ENCODE peak calls at places on chromosomes 6 and 20, in six cellular contexts. G is SW 1271; F is NCI-H2029; C is D341Med; A is NCI-H2081; U is activated T-helper 2 cell treated with anti-CD3 and anti-CD28 coated beads, Interferon-gamma antibody, Interleukin-2, Interleukin-4, amounts not matched to agents 10 μg/mL and 5 μg/mL and 100 μg/mL, durations not matched to agents 14 hours and 24 hours and 36 hours. Z is an unnamed sample.
A peak's percentile ranks its signal among the peaks of the same experiment; 100 is the strongest.

GRCh38 chr6:10369896-10370295 is 45.0 kb downstream of the TFAP2A start:
- DNase-seq in G (no peak), C (no peak), A (no peak), U (no peak), F (no peak), Z (peak; percentile 89)

GRCh38 chr20:54167909-54168872 is 5.6 kb downstream of the CYP24A1 start:
- DNase-seq in F (peak; percentile 19), C (no peak), G (no peak), A (no peak), U (no peak), Z (no peak)

GRCh38 chr6:149318581-149319286 is 1.2 kb downstream of the TAB2 start:
- DNase-seq in A (no peak), U (peak; percentile 45), C (peak; percentile 26), G (no peak), F (no peak), Z (peak; percentile 50)

GRCh38 chr6:65646494-65647035 is 60.5 kb downstream of the EYS start:
- DNase-seq in U (no peak), A (no peak), G (no peak), C (no peak), F (no peak), Z (no peak)

GRCh38 chr6:15316754-15317153 is 70.9 kb downstream of the JARID2 start:
- DNase-seq in U (no peak), C (no peak), G (no peak), A (no peak), F (no peak), Z (no peak)

GRCh38 chr20:33674294-33675126 is at the start of gene NECAB3:
- DNase-seq in F (peak; percentile 75), U (peak; percentile 65), G (peak; percentile 88), A (peak; percentile 79), C (peak; percentile 95), Z (peak; percentile 69)

GRCh38 chr6:13398421-13398994 is 70.2 kb upstream of the TBC1D7 start:
- DNase-seq in C (no peak), F (no peak), G (no peak), U (no peak), A (no peak), Z (no peak)

GRCh38 chr6:163986313-163986712 is 571.8 kb downstream of the QKI start:
- DNase-seq in U (no peak), G (no peak), F (no peak), A (no peak), C (no peak), Z (no peak)

GRCh38 chr20:6711950-6712634 is 55.4 kb upstream of the BMP2 start:
- DNase-seq in G (no peak), U (no peak), C (no peak), F (no peak), A (no peak), Z (no peak)

GRCh38 chr20:33005132-33005566 is 916 bp upstream of the SUN5 start:
- DNase-seq in A (no peak), F (no peak), G (no peak), U (no peak), C (peak; percentile 62), Z (no peak)

GRCh38 chr6:101544286-101544685 is 150.8 kb downstream of the GRIK2 start:
- DNase-seq in A (no peak), F (no peak), G (no peak), U (no peak), C (no peak), Z (no peak)

GRCh38 chr6:147625946-147626345 is 117.5 kb downstream of the SAMD5 start:
- DNase-seq in U (no peak), F (no peak), A (no peak), C (no peak), G (no peak), Z (no peak)

GRCh38 chr6:132354517-132355167 is 46.6 kb downstream of the MOXD1 start:
- DNase-seq in C (no peak), G (no peak), A (no peak), U (no peak), F (no peak), Z (no peak)

GRCh38 chr6:37456816-37457560 is 24.0 kb downstream of the CMTR1 start:
- DNase-seq in G (no peak), U (no peak), C (no peak), F (no peak), A (no peak), Z (no peak)

GRCh38 chr20:64261138-64261537 is 5.6 kb downstream of the PCMTD2 start:
- DNase-seq in G (no peak), F (no peak), C (no peak), U (no peak), A (peak; percentile 68), Z (no peak)

GRCh38 chr6:156771047-156771446 is 6.1 kb upstream of the ARID1B start:
- DNase-seq in U (no peak), G (no peak), C (no peak), F (no peak), A (no peak), Z (no peak)

GRCh38 chr20:46694484-46694883 is 5.2 kb upstream of the TP53RK start:
- DNase-seq in C (no peak), U (no peak), F (peak; percentile 46), A (no peak), G (peak; percentile 32), Z (no peak)

GRCh38 chr6:156933201-156934053 is 156.2 kb downstream of the ARID1B start:
- DNase-seq in U (no peak), C (peak; percentile 66), A (peak; percentile 87), G (no peak), F (peak; percentile 77), Z (no peak)

GRCh38 chr20:540391-541201 is 3.0 kb downstream of the CSNK2A1 start:
- DNase-seq in C (no peak), G (no peak), A (no peak), U (no peak), F (no peak), Z (no peak)

GRCh38 chr20:9353916-9354276 is 160.5 kb upstream of the LAMP5 start:
- DNase-seq in G (no peak), C (no peak), F (no peak), A (no peak), U (no peak), Z (no peak)

GRCh38 chr6:166355552-166355951 is 13.2 kb upstream of the SFT2D1 start:
- DNase-seq in G (no peak), F (no peak), C (no peak), U (no peak), A (no peak), Z (no peak)

GRCh38 chr6:156747715-156748114 is 29.5 kb upstream of the ARID1B start:
- DNase-seq in C (peak; percentile 44), U (no peak), G (no peak), F (no peak), A (no peak), Z (no peak)

GRCh38 chr6:89955364-89955763 is 61.1 kb downstream of the GJA10 start:
- DNase-seq in G (no peak), F (no peak), C (no peak), A (no peak), U (no peak), Z (no peak)

GRCh38 chr6:100453701-100454521 is 10.8 kb downstream of the SIM1 start:
- DNase-seq in U (no peak), A (no peak), F (no peak), C (no peak), G (no peak), Z (no peak)

GRCh38 chr20:23361108-23361650 is 803 bp upstream of the GZF1 start:
- DNase-seq in A (no peak), G (peak; percentile 16), U (no peak), F (no peak), C (no peak), Z (no peak)

GRCh38 chr6:111777357-111777756 is 95.9 kb downstream of the FYN start:
- DNase-seq in C (no peak), A (no peak), F (no peak), G (no peak), U (no peak), Z (no peak)

GRCh38 chr20:59579404-59580207 is 24.7 kb upstream of the PHACTR3 start:
- DNase-seq in F (no peak), U (no peak), G (no peak), A (no peak), C (no peak), Z (no peak)

GRCh38 chr6:159969921-159970320 is 1.0 kb downstream of the IGF2R start:
- DNase-seq in U (no peak), F (peak; percentile 64), A (peak; percentile 25), C (peak; percentile 56), G (peak; percentile 49), Z (peak; percentile 58)

GRCh38 chr6:169568314-169569087 is 133.3 kb downstream of the WDR27 start:
- DNase-seq in A (no peak), U (no peak), F (no peak), C (no peak), G (no peak), Z (no peak)

GRCh38 chr6:132683543-132683942 is 24.6 kb upstream of the TAAR1 start:
- DNase-seq in C (no peak), G (no peak), F (no peak), A (no peak), U (no peak), Z (no peak)

GRCh38 chr6:34086558-34086957 is 59.3 kb downstream of the GRM4 start:
- DNase-seq in G (no peak), U (no peak), C (no peak), F (no peak), A (no peak), Z (no peak)

GRCh38 chr6:168641455-168641854 is 200.5 kb downstream of the SMOC2 start:
- DNase-seq in C (no peak), G (no peak), U (no peak), A (no peak), F (no peak), Z (no peak)

GRCh38 chr20:25750765-25751696 is 54.4 kb upstream of the ZNF337 start:
- DNase-seq in U (peak; percentile 39), C (peak; percentile 42), F (peak; percentile 64), G (no peak), A (peak; percentile 25), Z (no peak)

GRCh38 chr6:37492236-37493046 is 7.3 kb downstream of the CCDC167 start:
- DNase-seq in A (peak; percentile 57), U (no peak), C (no peak), F (no peak), G (no peak), Z (no peak)

GRCh38 chr6:168885196-168885595 is 368.4 kb downstream of the THBS2 start:
- DNase-seq in C (no peak), G (no peak), U (no peak), A (no peak), F (no peak), Z (no peak)

GRCh38 chr20:56439784-56440291 is 27.8 kb downstream of the CASS4 start:
- DNase-seq in F (no peak), A (no peak), C (no peak), U (no peak), G (no peak), Z (peak; percentile 58)

GRCh38 chr6:5081182-5081581 is 4.0 kb upstream of the PPP1R3G start:
- DNase-seq in U (no peak), F (no peak), G (no peak), A (no peak), C (no peak), Z (no peak)

Z was measured in SJSA1.